ENCODE peak calls at places on chromosomes 4 and X, in nine cellular contexts. One of them, this sample, is unnamed.

GRCh38 chrX:47574096-47574553 is 8.1 kb upstream of the TIMP1 start:
- DNase-seq in heart left ventricle: no peak
- DNase-seq in stomach: no peak
- DNase-seq in A549: no peak
- DNase-seq in upper lobe of left lung: no peak
- DNase-seq in left lung: no peak
- DNase-seq in body of pancreas: no peak
- DNase-seq in Panc1: no peak
- DNase-seq in tibial nerve: no peak
- DNase-seq in this sample: no peak

GRCh38 chrX:112846114-112846513 is 5.5 kb upstream of the AMOT start:
- DNase-seq in heart left ventricle: peak
- DNase-seq in stomach: no peak
- DNase-seq in A549: no peak
- DNase-seq in body of pancreas: no peak
- DNase-seq in left lung: no peak
- DNase-seq in upper lobe of left lung: no peak
- DNase-seq in Panc1: no peak
- DNase-seq in tibial nerve: no peak
- DNase-seq in this sample: no peak

GRCh38 chr4:34861661-34862060 is 1382.7 kb downstream of the ARAP2 start:
- DNase-seq in left lung: no peak
- DNase-seq in heart left ventricle: no peak
- DNase-seq in A549: no peak
- DNase-seq in stomach: no peak
- DNase-seq in tibial nerve: no peak
- DNase-seq in upper lobe of left lung: no peak
- DNase-seq in body of pancreas: no peak
- DNase-seq in Panc1: no peak
- DNase-seq in this sample: no peak

GRCh38 chrX:119982145-119982544 is 38.6 kb upstream of the NKAP start:
- DNase-seq in A549: no peak
- DNase-seq in left lung: no peak
- DNase-seq in body of pancreas: peak
- DNase-seq in heart left ventricle: no peak
- DNase-seq in Panc1: no peak
- DNase-seq in tibial nerve: no peak
- DNase-seq in upper lobe of left lung: no peak
- DNase-seq in stomach: no peak
- DNase-seq in this sample: no peak

GRCh38 chrX:56564182-56564885 is 907 bp downstream of the UBQLN2 start:
- DNase-seq in stomach: no peak
- DNase-seq in Panc1: no peak
- DNase-seq in left lung: no peak
- DNase-seq in A549: peak
- DNase-seq in body of pancreas: peak
- DNase-seq in tibial nerve: peak
- DNase-seq in upper lobe of left lung: no peak
- DNase-seq in heart left ventricle: no peak
- DNase-seq in this sample: no peak

GRCh38 chr4:182827166-182827565 is 90.0 kb downstream of the DCTD start:
- DNase-seq in A549: no peak
- DNase-seq in left lung: no peak
- DNase-seq in tibial nerve: no peak
- DNase-seq in upper lobe of left lung: no peak
- DNase-seq in body of pancreas: no peak
- DNase-seq in Panc1: no peak
- DNase-seq in heart left ventricle: no peak
- DNase-seq in stomach: no peak
- DNase-seq in this sample: no peak

GRCh38 chr4:36551697-36552214 is 270.3 kb downstream of the DTHD1 start:
- DNase-seq in tibial nerve: no peak
- DNase-seq in stomach: no peak
- DNase-seq in A549: no peak
- DNase-seq in heart left ventricle: no peak
- DNase-seq in left lung: no peak
- DNase-seq in upper lobe of left lung: no peak
- DNase-seq in Panc1: no peak
- DNase-seq in body of pancreas: no peak
- DNase-seq in this sample: no peak

GRCh38 chrX:135512508-135513139 is 7.8 kb upstream of the INTS6L start:
- DNase-seq in tibial nerve: no peak
- DNase-seq in body of pancreas: no peak
- DNase-seq in heart left ventricle: no peak
- DNase-seq in A549: no peak
- DNase-seq in upper lobe of left lung: no peak
- DNase-seq in Panc1: no peak
- DNase-seq in left lung: no peak
- DNase-seq in stomach: no peak
- DNase-seq in this sample: no peak

GRCh38 chr4:60962286-60962685 is 237.8 kb upstream of the ADGRL3 start:
- DNase-seq in upper lobe of left lung: no peak
- DNase-seq in stomach: no peak
- DNase-seq in A549: no peak
- DNase-seq in left lung: no peak
- DNase-seq in Panc1: no peak
- DNase-seq in tibial nerve: no peak
- DNase-seq in body of pancreas: no peak
- DNase-seq in heart left ventricle: no peak
- DNase-seq in this sample: no peak

GRCh38 chr4:2024683-2025082 is 15.9 kb upstream of the NELFA start:
- DNase-seq in A549: no peak
- DNase-seq in upper lobe of left lung: no peak
- DNase-seq in tibial nerve: no peak
- DNase-seq in Panc1: no peak
- DNase-seq in heart left ventricle: no peak
- DNase-seq in stomach: no peak
- DNase-seq in body of pancreas: no peak
- DNase-seq in left lung: no peak
- DNase-seq in this sample: no peak

GRCh38 chr4:73730854-73731253 is 9.5 kb upstream of the CXCL8 start:
- DNase-seq in body of pancreas: no peak
- DNase-seq in Panc1: no peak
- DNase-seq in upper lobe of left lung: peak
- DNase-seq in left lung: no peak
- DNase-seq in heart left ventricle: no peak
- DNase-seq in tibial nerve: no peak
- DNase-seq in A549: no peak
- DNase-seq in stomach: no peak
- DNase-seq in this sample: no peak

GRCh38 chr4:153651041-153651960 is 32.8 kb upstream of the TLR2 start:
- DNase-seq in left lung: peak
- DNase-seq in body of pancreas: peak
- DNase-seq in upper lobe of left lung: peak
- DNase-seq in stomach: no peak
- DNase-seq in Panc1: no peak
- DNase-seq in heart left ventricle: peak
- DNase-seq in tibial nerve: peak
- DNase-seq in A549: no peak
- DNase-seq in this sample: no peak

GRCh38 chr4:44146516-44146915 is 302.1 kb downstream of the KCTD8 start:
- DNase-seq in A549: no peak
- DNase-seq in Panc1: no peak
- DNase-seq in stomach: no peak
- DNase-seq in tibial nerve: no peak
- DNase-seq in heart left ventricle: no peak
- DNase-seq in left lung: no peak
- DNase-seq in body of pancreas: no peak
- DNase-seq in upper lobe of left lung: no peak
- DNase-seq in this sample: no peak

GRCh38 chrX:50075630-50076349 is 125.0 kb downstream of the AKAP4 start:
- DNase-seq in stomach: no peak
- DNase-seq in upper lobe of left lung: no peak
- DNase-seq in body of pancreas: no peak
- DNase-seq in tibial nerve: no peak
- DNase-seq in heart left ventricle: no peak
- DNase-seq in Panc1: no peak
- DNase-seq in A549: no peak
- DNase-seq in left lung: no peak
- DNase-seq in this sample: no peak
- H3K27ac ChIP-seq in stomach: no peak
- H3K27ac ChIP-seq in upper lobe of left lung: no peak
- H3K27ac ChIP-seq in body of pancreas: no peak
- H3K27ac ChIP-seq in tibial nerve: no peak
- H3K27ac ChIP-seq in heart left ventricle: no peak
- H3K27ac ChIP-seq in Panc1: no peak
- H3K27ac ChIP-seq in A549: no peak
- H3K27ac ChIP-seq in left lung: no peak
- H3K27ac ChIP-seq in this sample: no peak

DNA sequence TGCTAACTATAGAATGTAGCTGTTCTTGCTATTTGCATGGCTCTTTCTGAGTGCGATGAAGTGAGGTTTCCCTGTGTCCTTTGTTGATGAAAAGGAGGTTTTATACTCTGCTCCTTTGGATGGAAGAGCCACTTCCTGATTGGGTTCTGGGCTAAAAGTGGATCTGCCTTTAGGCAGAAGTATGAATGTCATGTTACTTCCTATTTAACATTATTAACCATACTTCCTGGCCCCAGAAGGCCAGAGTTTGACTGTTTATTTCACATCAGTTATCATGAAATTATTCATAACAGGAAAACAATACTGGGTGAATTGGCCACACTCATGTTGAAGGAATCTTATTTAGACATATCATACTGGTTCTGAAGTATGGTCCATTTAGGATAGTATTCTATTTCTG is 386.2 kb downstream of the PCDH7 start:
- DNase-seq in Panc1: no peak
- DNase-seq in body of pancreas: no peak
- DNase-seq in tibial nerve: no peak
- DNase-seq in stomach: no peak
- DNase-seq in upper lobe of left lung: no peak
- DNase-seq in heart left ventricle: no peak
- DNase-seq in left lung: no peak
- DNase-seq in A549: no peak
- DNase-seq in this sample: no peak
- H3K27ac ChIP-seq in Panc1: no peak
- H3K27ac ChIP-seq in body of pancreas: no peak
- H3K27ac ChIP-seq in tibial nerve: no peak
- H3K27ac ChIP-seq in stomach: no peak
- H3K27ac ChIP-seq in upper lobe of left lung: no peak
- H3K27ac ChIP-seq in heart left ventricle: no peak
- H3K27ac ChIP-seq in left lung: no peak
- H3K27ac ChIP-seq in A549: no peak
- H3K27ac ChIP-seq in this sample: no peak

GRCh38 chr4:113469926-113470325 is 291.6 kb downstream of the CAMK2D start:
- DNase-seq in left lung: no peak
- DNase-seq in body of pancreas: no peak
- DNase-seq in A549: no peak
- DNase-seq in stomach: no peak
- DNase-seq in heart left ventricle: no peak
- DNase-seq in Panc1: no peak
- DNase-seq in upper lobe of left lung: no peak
- DNase-seq in tibial nerve: no peak
- DNase-seq in this sample: no peak

GRCh38 chr4:113469023-113469390 is 292.5 kb downstream of the CAMK2D start:
- DNase-seq in Panc1: no peak
- DNase-seq in left lung: no peak
- DNase-seq in tibial nerve: no peak
- DNase-seq in A549: no peak
- DNase-seq in heart left ventricle: no peak
- DNase-seq in upper lobe of left lung: no peak
- DNase-seq in body of pancreas: no peak
- DNase-seq in stomach: no peak
- DNase-seq in this sample: no peak

GRCh38 chr4:113471141-113471860 is 290.2 kb downstream of the CAMK2D start:
- DNase-seq in stomach: no peak
- DNase-seq in Panc1: no peak
- DNase-seq in body of pancreas: no peak
- DNase-seq in A549: no peak
- DNase-seq in tibial nerve: no peak
- DNase-seq in left lung: no peak
- DNase-seq in upper lobe of left lung: no peak
- DNase-seq in heart left ventricle: no peak
- DNase-seq in this sample: no peak

GRCh38 chr4:113474017-113474416 is 287.5 kb downstream of the CAMK2D start:
- DNase-seq in Panc1: no peak
- DNase-seq in stomach: no peak
- DNase-seq in upper lobe of left lung: no peak
- DNase-seq in left lung: no peak
- DNase-seq in body of pancreas: no peak
- DNase-seq in heart left ventricle: no peak
- DNase-seq in A549: no peak
- DNase-seq in tibial nerve: no peak
- DNase-seq in this sample: no peak

DNA sequence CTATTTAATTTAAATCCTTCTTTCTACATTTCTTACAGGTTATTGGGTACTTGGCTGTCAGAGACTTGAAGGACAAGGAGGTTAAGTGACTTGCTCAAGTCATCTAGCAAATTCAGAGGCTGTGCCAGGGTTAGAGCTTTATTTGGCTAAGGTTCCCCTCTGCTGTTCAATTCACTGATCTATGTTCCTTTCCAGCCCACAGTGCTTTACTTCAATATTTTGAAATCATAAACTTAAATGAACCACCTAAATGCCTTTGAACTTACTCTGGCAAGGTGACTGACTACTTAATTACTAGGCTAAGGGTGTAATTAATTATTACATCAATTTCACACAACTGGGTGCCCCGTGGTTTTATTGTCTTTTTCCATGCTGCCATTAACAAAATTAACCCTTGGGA is 288.7 kb downstream of the CAMK2D start:
- DNase-seq in left lung: no peak
- DNase-seq in stomach: no peak
- DNase-seq in Panc1: no peak
- DNase-seq in heart left ventricle: no peak
- DNase-seq in tibial nerve: no peak
- DNase-seq in A549: no peak
- DNase-seq in body of pancreas: no peak
- DNase-seq in upper lobe of left lung: no peak
- DNase-seq in this sample: no peak
- H3K27ac ChIP-seq in left lung: no peak
- H3K27ac ChIP-seq in stomach: no peak
- H3K27ac ChIP-seq in Panc1: no peak
- H3K27ac ChIP-seq in heart left ventricle: peak
- H3K27ac ChIP-seq in tibial nerve: no peak
- H3K27ac ChIP-seq in A549: no peak
- H3K27ac ChIP-seq in body of pancreas: no peak
- H3K27ac ChIP-seq in upper lobe of left lung: no peak
- H3K27ac ChIP-seq in this sample: no peak

DNA sequence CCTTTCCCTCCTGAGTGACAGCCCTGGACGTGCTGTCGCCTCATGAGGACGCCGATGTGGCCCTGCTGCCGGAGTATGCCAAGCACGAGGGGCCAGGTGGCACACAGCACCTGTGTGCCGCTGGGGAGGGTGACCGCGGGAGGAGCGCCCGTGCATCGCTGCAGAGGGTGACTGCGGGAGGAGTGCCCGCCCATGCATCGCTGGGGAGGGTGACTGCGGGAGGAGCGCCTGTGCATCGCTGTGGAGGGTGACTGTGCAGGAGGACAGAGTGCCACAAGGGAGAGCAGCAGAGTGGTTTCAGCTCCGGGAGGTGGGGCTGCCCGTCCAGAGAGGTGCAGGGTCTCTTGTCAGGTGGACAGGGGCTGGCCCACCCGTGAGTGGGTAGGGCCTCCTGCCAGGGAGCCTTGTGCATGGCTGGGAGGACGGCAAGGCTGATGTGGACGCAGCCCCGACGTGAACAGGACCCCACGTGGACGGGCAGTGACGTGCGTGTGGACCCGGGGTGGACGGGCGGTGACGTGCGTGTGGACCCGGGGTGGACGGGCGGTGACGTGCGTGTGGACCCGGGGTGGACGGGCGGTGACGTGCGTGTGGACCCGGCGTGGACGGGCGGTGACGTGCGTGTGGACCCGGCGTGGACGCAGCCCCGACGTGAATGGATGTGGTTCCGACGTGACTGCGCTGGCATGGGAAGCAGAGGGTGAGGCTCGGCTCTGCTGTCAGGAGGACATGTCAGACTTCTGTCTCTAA is 14.7 kb downstream of the PCGF3 start:
- DNase-seq in stomach: no peak
- DNase-seq in body of pancreas: no peak
- DNase-seq in tibial nerve: no peak
- DNase-seq in left lung: no peak
- DNase-seq in upper lobe of left lung: no peak
- DNase-seq in A549: no peak
- DNase-seq in heart left ventricle: no peak
- DNase-seq in Panc1: no peak
- DNase-seq in this sample: no peak
- H3K27ac ChIP-seq in stomach: no peak
- H3K27ac ChIP-seq in body of pancreas: no peak
- H3K27ac ChIP-seq in tibial nerve: no peak
- H3K27ac ChIP-seq in left lung: peak
- H3K27ac ChIP-seq in upper lobe of left lung: peak
- H3K27ac ChIP-seq in A549: no peak
- H3K27ac ChIP-seq in heart left ventricle: no peak
- H3K27ac ChIP-seq in Panc1: no peak
- H3K27ac ChIP-seq in this sample: peak

This sample was measured in vagina.